ENCODE peak calls at places on chromosomes 5 and 9, in ten cellular contexts. Y is body of pancreas, N is right cardiac atrium, U is uterus, D is HepG2, G is keratinocyte, T is colonic mucosa, P is iPS DF 6.9, L is lung, Q is upper lobe of left lung. R is an unnamed sample. For H3K4me1, the result is how much of the 10 kb centered on the place peaks cover.

GRCh38 chr5:62645223-62645622 is 66.6 kb downstream of the LRRC70 start:
- DNase-seq in N (no peak), T (no peak), Q (no peak), L (no peak), Y (no peak), D (peak), P (no peak), G (no peak), U (no peak), R (no peak)

GRCh38 chr5:67752357-67752708 is 463.2 kb upstream of the PIK3R1 start:
- DNase-seq in D (no peak), T (no peak), L (no peak), G (no peak), Q (no peak), N (no peak), Y (no peak), U (no peak), P (no peak), R (no peak)

GRCh38 chr9:126261584-126262356 is 64.9 kb upstream of the MVB12B start:
- DNase-seq in D (no peak), T (no peak), N (no peak), Y (no peak), P (no peak), L (no peak), U (no peak), Q (no peak), G (no peak), R (no peak)

GRCh38 chr9:107683566-107683965 is 194.0 kb upstream of the KLF4 start:
- DNase-seq in P (no peak), L (no peak), G (no peak), T (peak), N (no peak), D (no peak), Y (no peak), Q (peak), U (no peak), R (peak)

GRCh38 chr9:116800885-116801284 is 113.8 kb downstream of the TRIM32 start:
- DNase-seq in L (no peak), U (no peak), T (no peak), N (no peak), D (no peak), G (no peak), Y (no peak), Q (no peak), P (peak), R (no peak)

GRCh38 chr5:133569347-133569746 is 43.0 kb downstream of the FSTL4 start:
- DNase-seq in D (no peak), L (no peak), Q (no peak), T (no peak), P (no peak), Y (peak), G (no peak), U (no peak), N (no peak), R (no peak)

GRCh38 chr9:105063665-105064247 is 135.8 kb upstream of the ABCA1 start:
- DNase-seq in T (peak), U (peak), N (peak), D (peak), P (no peak), G (no peak), L (no peak), Y (peak), Q (no peak), R (no peak)

GRCh38 chr9:23686257-23686656 is 139.8 kb downstream of the ELAVL2 start:
- DNase-seq in D (no peak), U (no peak), Y (no peak), P (no peak), G (peak), N (no peak), L (no peak), T (peak), Q (no peak), R (no peak)

GRCh38 chr9:116238225-116238624 is 84.6 kb downstream of the PAPPA start:
- DNase-seq in L (peak), Y (no peak), Q (peak), G (peak), U (no peak), P (no peak), T (no peak), N (no peak), D (no peak), R (no peak)

GRCh38 chr5:97600486-97600885 is 417.4 kb upstream of the RIOK2 start:
- DNase-seq in Y (no peak), Q (no peak), D (no peak), T (no peak), P (no peak), L (no peak), N (no peak), U (no peak), G (no peak), R (no peak)

GRCh38 chr5:126878624-126879023 is 101.7 kb downstream of the LMNB1 start:
- DNase-seq in L (no peak), D (no peak), N (no peak), T (no peak), P (no peak), Y (no peak), Q (no peak), U (no peak), G (no peak), R (no peak)

GRCh38 chr9:27441741-27442070 is 82.4 kb upstream of the IFNK start:
- DNase-seq in Y (no peak), D (no peak), U (no peak), L (no peak), P (no peak), Q (no peak), T (no peak), G (no peak), N (no peak), R (no peak)

GRCh38 chr9:130276121-130276520 is 10.6 kb downstream of the HMCN2 start:
- DNase-seq in L (no peak), T (no peak), G (no peak), P (no peak), U (no peak), Y (no peak), Q (no peak), N (no peak), D (no peak), R (no peak)

GRCh38 chr9:136590788-136591187 is 44.9 kb upstream of the NOTCH1 start:
- DNase-seq in L (no peak), Y (no peak), T (no peak), G (no peak), N (peak), D (no peak), U (no peak), P (no peak), Q (no peak), R (no peak)

GRCh38 chr9:551986-552930 is 289.2 kb upstream of the DMRT1 start:
- DNase-seq in L (no peak), P (no peak), T (no peak), Y (no peak), Q (no peak), U (no peak), N (no peak), G (no peak), D (no peak), R (no peak)

GRCh38 chr9:69079186-69079585 is 43.6 kb downstream of the FXN start:
- DNase-seq in G (no peak), L (no peak), Y (no peak), Q (no peak), U (no peak), N (no peak), D (no peak), T (no peak), P (no peak), R (no peak)

GRCh38 chr5:10932426-10932825 is 171.4 kb upstream of the DAP start:
- DNase-seq in Y (no peak), U (no peak), D (no peak), Q (no peak), G (no peak), N (no peak), P (no peak), L (no peak), T (no peak), R (no peak)

DNA sequence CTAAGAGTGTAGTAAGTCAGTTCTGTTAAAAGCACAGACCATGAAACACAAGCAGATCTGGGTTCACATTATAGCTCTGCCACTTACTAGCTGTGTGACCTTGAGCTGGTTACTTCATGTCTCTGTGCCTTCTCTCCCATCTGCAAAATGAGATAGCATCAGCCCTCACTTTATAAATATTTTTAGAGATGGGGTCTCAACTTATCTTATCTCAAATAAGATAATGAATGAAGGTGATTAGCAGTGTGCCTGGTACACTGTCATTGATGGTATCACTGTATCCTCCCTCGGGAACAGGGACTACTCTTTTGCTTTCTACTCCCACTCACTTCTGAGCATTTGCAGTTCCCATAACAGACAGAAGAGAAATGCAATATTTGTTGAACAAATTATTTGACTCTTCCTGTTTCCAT is 52.4 kb downstream of the GALNT10 start:
- DNase-seq in Q (no peak), P (no peak), Y (no peak), D (no peak), L (no peak), G (no peak), U (no peak), N (no peak), T (no peak), R (no peak)
- H3K4me3 ChIP-seq in Q (no peak), P (no peak), Y (no peak), D (no peak), L (no peak), G (no peak), U (no peak), N (no peak), T (no peak), R (no peak)

GRCh38 chr5:147826351-147826750 is 5.1 kb downstream of the SPINK1 start:
- DNase-seq in N (no peak), Q (no peak), P (no peak), D (no peak), T (no peak), Y (peak), U (no peak), G (no peak), L (no peak), R (no peak)

GRCh38 chr5:147835386-147835798 is 3.9 kb upstream of the SPINK1 start:
- DNase-seq in P (no peak), Q (no peak), N (no peak), L (no peak), D (peak), G (no peak), Y (peak), T (no peak), U (no peak), R (no peak)

GRCh38 chr5:147830035-147830434 is 1.4 kb downstream of the SPINK1 start:
- DNase-seq in Q (no peak), G (no peak), T (no peak), U (no peak), D (peak), P (no peak), Y (no peak), N (no peak), L (no peak), R (no peak)

GRCh38 chr5:147836439-147836838 is 5.0 kb upstream of the SPINK1 start:
- DNase-seq in Q (no peak), P (no peak), L (no peak), D (no peak), G (no peak), T (no peak), U (no peak), Y (no peak), N (no peak), R (no peak)

GRCh38 chr5:147831465-147831864 is at the start of gene SPINK1:
- DNase-seq in G (no peak), Y (peak), D (no peak), N (no peak), T (peak), U (no peak), P (no peak), Q (no peak), L (no peak), R (no peak)
- H3K27ac ChIP-seq in G (no peak), Y (peak), D (no peak), N (no peak), T (peak), U (no peak), P (no peak), Q (no peak), L (no peak), R (no peak)

GRCh38 chr9:120901704-120902103 is 24.7 kb upstream of the PHF19 start:
- DNase-seq in G (no peak), L (no peak), T (no peak), U (no peak), P (no peak), N (no peak), Y (no peak), Q (no peak), D (no peak), R (no peak)

GRCh38 chr9:120900821-120901220 is 23.8 kb upstream of the PHF19 start:
- DNase-seq in D (no peak), T (no peak), U (no peak), P (no peak), Q (no peak), N (no peak), L (no peak), Y (no peak), G (no peak), R (no peak)

GRCh38 chr9:120904061-120904998 is 22.3 kb downstream of the TRAF1 start:
- DNase-seq in P (no peak), N (no peak), U (no peak), G (no peak), D (no peak), Y (no peak), T (no peak), L (no peak), Q (no peak), R (no peak)

GRCh38 chr9:120902824-120903608 is 23.6 kb downstream of the TRAF1 start:
- DNase-seq in U (no peak), T (no peak), L (no peak), N (no peak), Y (no peak), P (no peak), Q (no peak), D (no peak), G (no peak), R (no peak)

DNA sequence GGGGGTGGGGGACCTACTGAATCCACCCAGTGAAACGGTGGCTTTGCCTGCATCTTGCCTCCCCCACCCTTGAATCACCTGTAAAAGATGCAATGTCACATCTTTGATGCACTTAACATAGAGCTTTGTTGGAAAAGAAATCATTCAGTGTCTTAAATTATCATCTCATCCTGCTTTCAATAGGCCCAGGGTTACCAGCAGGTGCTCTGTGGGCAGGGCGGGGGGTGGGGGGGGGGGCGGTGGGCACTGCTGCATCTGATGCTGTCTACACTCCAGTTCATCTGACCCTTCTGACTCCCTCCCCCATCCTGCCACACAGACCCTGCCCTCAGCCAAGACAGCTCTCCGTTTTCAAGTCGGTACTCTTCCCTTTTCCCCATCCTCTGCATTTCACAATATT is 24.3 kb downstream of the TRAF1 start:
- DNase-seq in Y (no peak), T (no peak), L (no peak), G (no peak), N (no peak), D (no peak), P (no peak), Q (no peak), U (no peak), R (no peak)
- H3K4me1 ChIP-seq in Y (under half), T (under half), L (under half), G (under half), N (under half), D (under half), P (under half), Q (under half), U (under half), R (under half)

GRCh38 chr5:55572011-55572410 is 37.2 kb upstream of the PLPP1 start:
- DNase-seq in Q (no peak), U (no peak), P (no peak), D (peak), L (no peak), Y (no peak), N (no peak), G (no peak), T (no peak), R (no peak)
- H3K4me3 ChIP-seq in Q (no peak), U (no peak), P (no peak), D (no peak), L (no peak), Y (no peak), N (no peak), G (no peak), T (no peak), R (no peak)

R was measured in heart left ventricle.